ENCODE peak calls at places on chromosomes 6 and 20, in ten cellular contexts. L is body of pancreas; W is left lung; A is heart right ventricle; Q is SK-N-SH; P is mammary epithelial cell; G is CD8-positive, alpha-beta T cell; F is upper lobe of right lung; R is DND-41; M is osteoblast. S is an unnamed sample.

GRCh38 chr6:4112366-4112765 is 23.0 kb downstream of the ECI2 start:
- DNase-seq in L (no peak), W (no peak), A (no peak), Q (no peak), P (no peak), G (no peak), F (no peak), R (no peak), M (no peak), S (no peak)

GRCh38 chr6:33692760-33693158 is 18.7 kb downstream of the UQCC2 start:
- DNase-seq in L (peak; percentile 46), W (no peak), A (peak; percentile 38), Q (no peak), P (no peak), G (peak; percentile 45), F (no peak), R (no peak), M (peak; percentile 96), S (no peak)

GRCh38 chr6:4344317-4344899 is 209.0 kb upstream of the ECI2 start:
- DNase-seq in L (no peak), W (peak; percentile 47), A (no peak), Q (no peak), P (no peak), G (no peak), F (no peak), R (peak; percentile 9), M (peak; percentile 63), S (no peak)

GRCh38 chr6:22112490-22112889 is 184.3 kb downstream of the PRL start:
- DNase-seq in L (no peak), W (no peak), A (no peak), Q (no peak), P (peak; percentile 18), G (no peak), F (no peak), R (no peak), M (no peak), S (no peak)

GRCh38 chr6:4128748-4129147 is 6.6 kb downstream of the ECI2 start:
- DNase-seq in L (no peak), W (no peak), A (no peak), Q (no peak), P (no peak), G (no peak), F (no peak), R (no peak), M (no peak), S (no peak)

GRCh38 chr6:154428892-154429291 is 72.3 kb upstream of the IPCEF1 start:
- DNase-seq in L (no peak), W (no peak), A (no peak), Q (no peak), P (no peak), G (no peak), F (no peak), R (no peak), M (no peak), S (no peak)

GRCh38 chr6:167576798-167577528 is 249.7 kb upstream of the AFDN start:
- DNase-seq in L (no peak), W (no peak), A (no peak), Q (no peak), P (no peak), G (no peak), F (no peak), R (no peak), M (no peak), S (peak; percentile 49)

GRCh38 chr6:159646136-159646535 is 46.9 kb downstream of the SOD2 start:
- DNase-seq in L (no peak), W (no peak), A (no peak), Q (no peak), P (no peak), G (no peak), F (no peak), R (no peak), M (no peak), S (no peak)

GRCh38 chr6:2966347-2966746 is 5.0 kb downstream of the SERPINB6 start:
- DNase-seq in L (peak; percentile 46), W (no peak), A (no peak), Q (no peak), P (no peak), G (no peak), F (no peak), R (no peak), M (no peak), S (no peak)

GRCh38 chr6:2962636-2963035 is 8.7 kb downstream of the SERPINB6 start:
- DNase-seq in L (peak; percentile 76), W (no peak), A (no peak), Q (no peak), P (no peak), G (no peak), F (no peak), R (no peak), M (no peak), S (no peak)

GRCh38 chr6:2963756-2964155 is 7.6 kb downstream of the SERPINB6 start:
- DNase-seq in L (no peak), W (no peak), A (no peak), Q (no peak), P (no peak), G (no peak), F (no peak), R (no peak), M (no peak), S (no peak)

GRCh38 chr6:2961971-2962370 is 9.4 kb downstream of the SERPINB6 start:
- DNase-seq in L (peak; percentile 90), W (peak; percentile 68), A (no peak), Q (no peak), P (no peak), G (no peak), F (peak; percentile 79), R (no peak), M (no peak), S (no peak)

DNA sequence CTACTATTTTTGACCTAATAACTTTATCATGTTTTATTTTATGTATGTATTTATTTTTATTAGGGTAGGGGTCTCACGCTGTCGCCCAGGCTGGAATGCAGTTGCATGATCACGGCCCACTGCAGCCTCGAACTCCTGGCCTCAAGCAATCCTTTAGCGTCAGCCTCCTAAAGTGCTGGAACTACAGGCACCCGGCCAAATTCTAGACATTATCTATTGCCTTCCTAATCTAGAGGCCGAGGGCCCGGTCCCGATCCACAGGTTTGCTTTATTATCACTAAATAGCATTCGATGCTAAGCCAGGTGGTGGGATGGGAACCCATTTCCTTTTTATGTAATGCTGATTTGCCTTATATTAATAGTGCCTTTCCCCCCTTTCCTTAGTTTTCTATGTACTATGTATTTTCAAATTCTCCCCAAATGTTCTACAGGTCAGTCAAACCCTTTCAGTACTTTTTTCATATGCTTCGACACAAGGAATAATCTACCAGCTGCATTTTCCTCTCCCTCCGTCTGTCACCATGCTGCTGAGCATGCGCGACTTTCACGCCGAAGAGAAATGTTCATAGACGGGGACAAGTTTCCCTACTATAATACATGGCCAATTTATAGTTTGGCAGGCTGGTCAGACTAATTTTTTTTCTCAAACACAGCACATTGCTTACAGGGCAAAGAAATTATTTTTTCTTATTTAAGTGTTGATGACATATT is 6.4 kb downstream of the SERPINB6 start:
- DNase-seq in L (no peak), W (no peak), A (no peak), Q (no peak), P (no peak), G (no peak), F (no peak), R (no peak), M (no peak), S (no peak)
- H3K4me1 ChIP-seq in L (peaks cover 50% of the 10 kb centered on the region), W (peaks cover 15% of the 10 kb centered on the region), A (peaks cover 80% of the 10 kb centered on the region), Q (peaks cover 14% of the 10 kb centered on the region), P (peaks cover 10% of the 10 kb centered on the region), G (peaks cover 15% of the 10 kb centered on the region), F (peaks cover 34% of the 10 kb centered on the region), R (no peaks in the 10 kb centered on the region), M (peaks cover 13% of the 10 kb centered on the region), S (peaks cover 49% of the 10 kb centered on the region)

DNA sequence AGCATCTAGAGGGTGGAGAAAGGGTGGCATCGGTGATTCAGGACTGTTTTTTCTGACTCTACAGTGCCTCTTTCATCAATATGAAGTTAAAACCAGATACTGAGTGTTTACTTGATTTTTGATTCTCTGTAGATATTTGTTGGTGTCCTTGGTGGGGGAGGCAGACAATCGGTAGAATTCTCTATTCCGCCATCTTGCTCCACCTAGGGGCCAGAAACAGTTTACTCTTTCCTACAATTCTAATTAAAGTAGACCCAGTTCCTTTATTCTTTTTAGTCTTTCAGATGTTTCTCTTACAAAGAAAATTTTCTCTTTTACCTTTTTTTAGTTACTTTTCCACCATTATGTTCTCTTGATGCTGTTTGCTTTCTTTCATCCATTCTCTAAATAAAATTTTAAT is 162.1 kb upstream of the RAB32 start:
- DNase-seq in L (no peak), W (no peak), A (no peak), Q (no peak), P (no peak), G (no peak), F (no peak), R (no peak), M (no peak), S (no peak)
- TF ChIP-seq CTCF in L (no peak), W (peak; percentile 15), A (no peak), Q (peak; percentile 52), P (no peak), G (no peak), F (no peak), R (peak; percentile 5), M (peak; percentile 46), S (no peak)

DNA sequence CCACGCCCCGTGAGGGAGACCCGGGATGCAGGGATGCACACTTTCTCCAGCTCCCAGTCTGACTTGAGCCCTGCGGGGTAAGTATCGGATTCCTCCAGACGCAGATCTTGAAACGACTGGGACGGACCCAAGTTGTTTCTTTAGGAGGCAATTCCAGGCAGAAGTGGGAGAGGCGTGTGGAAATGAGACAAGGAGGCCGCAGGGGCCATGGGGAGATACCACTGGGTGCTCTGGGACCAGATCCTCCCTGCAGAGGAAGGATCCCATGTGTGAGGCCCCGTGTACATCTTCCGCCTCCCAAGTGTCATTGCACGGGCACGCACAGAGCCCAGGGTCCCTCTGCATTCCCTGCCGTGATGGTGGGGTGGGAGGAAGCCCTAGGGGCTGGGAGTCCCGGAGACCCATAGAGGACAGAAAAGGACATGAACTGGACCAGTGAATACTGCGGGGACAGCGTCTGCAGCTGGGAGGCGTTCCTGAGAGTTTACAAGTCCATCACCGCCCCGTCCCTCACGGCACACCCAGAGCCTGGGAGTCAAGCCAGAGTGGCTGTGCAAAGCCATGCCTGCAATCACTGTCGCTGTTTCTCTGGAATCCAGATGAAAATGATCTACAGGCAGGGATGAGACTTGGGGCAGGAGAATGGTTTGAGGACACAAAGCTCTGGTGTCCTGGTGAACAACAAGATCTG is 523.0 kb downstream of the CDH26 start:
- DNase-seq in L (no peak), W (no peak), A (no peak), Q (no peak), P (no peak), G (no peak), F (no peak), R (no peak), M (peak; percentile 39), S (no peak)
- H3K27ac ChIP-seq in L (no peak overlapping the region), W (no peak overlapping the region), A (no peak overlapping the region), Q (no peak overlapping the region), P (no peak overlapping the region), G (no peak overlapping the region), F (peak overlapping the region; percentile 55), R (no peak overlapping the region), M (no peak overlapping the region), S (no peak overlapping the region)

DNA sequence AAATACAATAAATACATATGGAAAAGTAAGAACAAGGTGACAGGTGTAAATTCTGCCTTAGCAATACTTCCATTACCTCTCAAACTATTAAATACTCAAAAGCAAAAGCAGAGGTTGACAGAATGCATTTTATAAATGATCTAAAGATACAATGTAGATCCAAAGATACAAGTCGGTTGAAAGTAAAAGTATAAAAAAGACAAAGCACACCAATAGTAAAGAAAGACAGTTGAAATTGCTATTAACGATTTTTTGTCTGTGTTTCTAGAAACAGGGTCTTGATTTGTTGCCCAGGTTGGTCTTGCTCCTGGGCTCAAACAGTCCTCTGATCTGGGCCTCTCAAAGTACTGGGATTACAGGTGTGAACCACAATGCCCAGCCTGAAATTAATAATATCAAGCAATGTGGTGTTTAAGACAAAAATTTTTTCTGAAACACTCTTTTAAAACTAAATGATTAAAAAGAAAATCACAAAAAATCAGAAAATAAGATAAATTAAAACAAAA is 23.9 kb downstream of the ULBP1 start:
- DNase-seq in L (no peak), W (no peak), A (no peak), Q (no peak), P (no peak), G (no peak), F (no peak), R (no peak), M (no peak), S (no peak)
- H3K4me1 ChIP-seq in L (peaks cover 28% of the 10 kb centered on the region), W (peaks cover 7% of the 10 kb centered on the region), A (peaks cover 18% of the 10 kb centered on the region), Q (no peaks in the 10 kb centered on the region), P (peaks cover 18% of the 10 kb centered on the region), G (peaks cover 26% of the 10 kb centered on the region), F (peaks cover 17% of the 10 kb centered on the region), R (peaks cover 30% of the 10 kb centered on the region), M (no peaks in the 10 kb centered on the region), S (peaks cover 16% of the 10 kb centered on the region)

S was measured in sigmoid colon.